ENCODE peak calls at places on chromosomes 13 and 19, in five cellular contexts. One of them, this sample, is unnamed. For H3K9me3, the result is how much of the 10 kb centered on the place peaks cover.

GRCh38 chr13:111344471-111345191 is 24.2 kb downstream of the TEX29 start:
- DNase-seq in cardiac muscle cell: peak
- DNase-seq in CD4-positive, CD25-positive, alpha-beta regulatory T cell: no peak
- DNase-seq in right lobe of liver: no peak
- DNase-seq in astrocyte: peak
- DNase-seq in this sample: peak

GRCh38 chr13:95155504-95155903 is 145.7 kb downstream of the ABCC4 start:
- DNase-seq in cardiac muscle cell: no peak
- DNase-seq in CD4-positive, CD25-positive, alpha-beta regulatory T cell: no peak
- DNase-seq in right lobe of liver: no peak
- DNase-seq in astrocyte: no peak
- DNase-seq in this sample: no peak

GRCh38 chr19:49591731-49592485 is 926 bp downstream of the PRR12 start:
- DNase-seq in cardiac muscle cell: peak
- DNase-seq in CD4-positive, CD25-positive, alpha-beta regulatory T cell: peak
- DNase-seq in right lobe of liver: peak
- DNase-seq in astrocyte: no peak
- DNase-seq in this sample: peak

GRCh38 chr19:17125052-17125727 is 49.6 kb downstream of the MYO9B start:
- DNase-seq in cardiac muscle cell: no peak
- DNase-seq in CD4-positive, CD25-positive, alpha-beta regulatory T cell: peak
- DNase-seq in right lobe of liver: no peak
- DNase-seq in astrocyte: peak
- DNase-seq in this sample: no peak

GRCh38 chr19:9709305-9709704 is 34.4 kb upstream of the ZNF562 start:
- DNase-seq in cardiac muscle cell: no peak
- DNase-seq in CD4-positive, CD25-positive, alpha-beta regulatory T cell: no peak
- DNase-seq in right lobe of liver: no peak
- DNase-seq in astrocyte: no peak
- DNase-seq in this sample: no peak

GRCh38 chr13:74444877-74445479 is 310.8 kb upstream of the KLF12 start:
- DNase-seq in cardiac muscle cell: no peak
- DNase-seq in CD4-positive, CD25-positive, alpha-beta regulatory T cell: no peak
- DNase-seq in right lobe of liver: no peak
- DNase-seq in astrocyte: peak
- DNase-seq in this sample: no peak

GRCh38 chr13:75481176-75482069 is 546 bp downstream of the TBC1D4 start:
- DNase-seq in cardiac muscle cell: peak
- DNase-seq in CD4-positive, CD25-positive, alpha-beta regulatory T cell: peak
- DNase-seq in right lobe of liver: peak
- DNase-seq in astrocyte: no peak
- DNase-seq in this sample: peak

GRCh38 chr19:41064974-41065569 is 23.2 kb upstream of the CYP2A13 start:
- DNase-seq in cardiac muscle cell: peak
- DNase-seq in CD4-positive, CD25-positive, alpha-beta regulatory T cell: peak
- DNase-seq in right lobe of liver: no peak
- DNase-seq in astrocyte: peak
- DNase-seq in this sample: no peak

GRCh38 chr13:64278493-64278892 is 2862.8 kb upstream of the PCDH20 start:
- DNase-seq in cardiac muscle cell: no peak
- DNase-seq in CD4-positive, CD25-positive, alpha-beta regulatory T cell: no peak
- DNase-seq in right lobe of liver: no peak
- DNase-seq in astrocyte: peak
- DNase-seq in this sample: no peak

GRCh38 chr13:79404361-79404760 is 1.7 kb downstream of the RBM26 start:
- DNase-seq in cardiac muscle cell: no peak
- DNase-seq in CD4-positive, CD25-positive, alpha-beta regulatory T cell: no peak
- DNase-seq in right lobe of liver: no peak
- DNase-seq in astrocyte: no peak
- DNase-seq in this sample: no peak

GRCh38 chr19:20414133-20414532 is 151.4 kb downstream of the ZNF737 start:
- DNase-seq in cardiac muscle cell: no peak
- DNase-seq in CD4-positive, CD25-positive, alpha-beta regulatory T cell: no peak
- DNase-seq in right lobe of liver: no peak
- DNase-seq in astrocyte: no peak
- DNase-seq in this sample: no peak

GRCh38 chr19:49592486-49593232 is 1.7 kb downstream of the PRR12 start:
- DNase-seq in cardiac muscle cell: peak
- DNase-seq in CD4-positive, CD25-positive, alpha-beta regulatory T cell: peak
- DNase-seq in right lobe of liver: no peak
- DNase-seq in astrocyte: no peak
- DNase-seq in this sample: no peak

GRCh38 chr13:107590556-107590955 is 624.8 kb downstream of the LIG4 start:
- DNase-seq in cardiac muscle cell: no peak
- DNase-seq in CD4-positive, CD25-positive, alpha-beta regulatory T cell: no peak
- DNase-seq in right lobe of liver: no peak
- DNase-seq in astrocyte: peak
- DNase-seq in this sample: no peak

GRCh38 chr19:38693380-38694223 is 46.2 kb downstream of the ACTN4 start:
- DNase-seq in cardiac muscle cell: no peak
- DNase-seq in CD4-positive, CD25-positive, alpha-beta regulatory T cell: peak
- DNase-seq in right lobe of liver: no peak
- DNase-seq in astrocyte: peak
- DNase-seq in this sample: peak

GRCh38 chr19:572891-573825 is 762 bp downstream of the BSG start:
- DNase-seq in cardiac muscle cell: peak
- DNase-seq in CD4-positive, CD25-positive, alpha-beta regulatory T cell: peak
- DNase-seq in right lobe of liver: peak
- DNase-seq in astrocyte: no peak
- DNase-seq in this sample: peak

GRCh38 chr19:23554548-23554947 is 132.5 kb downstream of the ZNF675 start:
- DNase-seq in cardiac muscle cell: no peak
- DNase-seq in CD4-positive, CD25-positive, alpha-beta regulatory T cell: no peak
- DNase-seq in right lobe of liver: no peak
- DNase-seq in astrocyte: no peak
- DNase-seq in this sample: no peak

GRCh38 chr19:10516671-10517286 is 468 bp downstream of the S1PR5 start:
- DNase-seq in cardiac muscle cell: no peak
- DNase-seq in CD4-positive, CD25-positive, alpha-beta regulatory T cell: no peak
- DNase-seq in right lobe of liver: no peak
- DNase-seq in astrocyte: no peak
- DNase-seq in this sample: no peak

GRCh38 chr13:53200498-53201453 is 172.2 kb downstream of the OLFM4 start:
- DNase-seq in cardiac muscle cell: peak
- DNase-seq in CD4-positive, CD25-positive, alpha-beta regulatory T cell: peak
- DNase-seq in right lobe of liver: peak
- DNase-seq in astrocyte: no peak
- DNase-seq in this sample: peak

GRCh38 chr19:3137139-3137538 is 1.3 kb downstream of the GNA15 start:
- DNase-seq in cardiac muscle cell: no peak
- DNase-seq in CD4-positive, CD25-positive, alpha-beta regulatory T cell: no peak
- DNase-seq in right lobe of liver: no peak
- DNase-seq in astrocyte: no peak
- DNase-seq in this sample: no peak

GRCh38 chr13:40681341-40682051 is 15.1 kb upstream of the FOXO1 start:
- DNase-seq in cardiac muscle cell: no peak
- DNase-seq in CD4-positive, CD25-positive, alpha-beta regulatory T cell: no peak
- DNase-seq in right lobe of liver: no peak
- DNase-seq in astrocyte: peak
- DNase-seq in this sample: no peak

GRCh38 chr13:95317037-95317989 is 16.1 kb upstream of the ABCC4 start:
- DNase-seq in cardiac muscle cell: no peak
- DNase-seq in CD4-positive, CD25-positive, alpha-beta regulatory T cell: no peak
- DNase-seq in right lobe of liver: no peak
- DNase-seq in astrocyte: peak
- DNase-seq in this sample: no peak

GRCh38 chr13:50892162-50892944 is 17.2 kb upstream of the RNASEH2B start:
- DNase-seq in cardiac muscle cell: no peak
- DNase-seq in CD4-positive, CD25-positive, alpha-beta regulatory T cell: peak
- DNase-seq in right lobe of liver: no peak
- DNase-seq in astrocyte: no peak
- DNase-seq in this sample: no peak

GRCh38 chr13:99376132-99376531 is 68.9 kb upstream of the GPR183 start:
- DNase-seq in cardiac muscle cell: no peak
- DNase-seq in CD4-positive, CD25-positive, alpha-beta regulatory T cell: no peak
- DNase-seq in right lobe of liver: peak
- DNase-seq in astrocyte: no peak
- DNase-seq in this sample: no peak

GRCh38 chr13:32139251-32139650 is 107.7 kb downstream of the FRY start:
- DNase-seq in cardiac muscle cell: no peak
- DNase-seq in CD4-positive, CD25-positive, alpha-beta regulatory T cell: no peak
- DNase-seq in right lobe of liver: no peak
- DNase-seq in astrocyte: no peak
- DNase-seq in this sample: no peak

GRCh38 chr19:898663-899062 is 5.4 kb downstream of the RNU6-9 start:
- DNase-seq in cardiac muscle cell: no peak
- DNase-seq in CD4-positive, CD25-positive, alpha-beta regulatory T cell: no peak
- DNase-seq in right lobe of liver: no peak
- DNase-seq in astrocyte: no peak
- DNase-seq in this sample: no peak

GRCh38 chr19:2254052-2254872 is 2.0 kb downstream of the JSRP1 start:
- DNase-seq in cardiac muscle cell: peak
- DNase-seq in CD4-positive, CD25-positive, alpha-beta regulatory T cell: no peak
- DNase-seq in right lobe of liver: no peak
- DNase-seq in astrocyte: no peak
- DNase-seq in this sample: no peak

GRCh38 chr13:37481005-37481857 is 117.3 kb downstream of the POSTN start:
- DNase-seq in cardiac muscle cell: no peak
- DNase-seq in CD4-positive, CD25-positive, alpha-beta regulatory T cell: no peak
- DNase-seq in right lobe of liver: no peak
- DNase-seq in astrocyte: peak
- DNase-seq in this sample: no peak

GRCh38 chr19:38666662-38667448 is 19.4 kb downstream of the ACTN4 start:
- DNase-seq in cardiac muscle cell: peak
- DNase-seq in CD4-positive, CD25-positive, alpha-beta regulatory T cell: peak
- DNase-seq in right lobe of liver: no peak
- DNase-seq in astrocyte: peak
- DNase-seq in this sample: no peak

GRCh38 chr19:18239303-18239702 is 13.1 kb upstream of the PDE4C start:
- DNase-seq in cardiac muscle cell: peak
- DNase-seq in CD4-positive, CD25-positive, alpha-beta regulatory T cell: no peak
- DNase-seq in right lobe of liver: no peak
- DNase-seq in astrocyte: no peak
- DNase-seq in this sample: no peak

GRCh38 chr13:31538067-31539042 is 201.0 kb upstream of the RXFP2 start:
- DNase-seq in cardiac muscle cell: peak
- DNase-seq in CD4-positive, CD25-positive, alpha-beta regulatory T cell: no peak
- DNase-seq in right lobe of liver: no peak
- DNase-seq in astrocyte: peak
- DNase-seq in this sample: no peak

GRCh38 chr19:18543814-18544475 is 572 bp upstream of the FKBP8 start:
- DNase-seq in cardiac muscle cell: peak
- DNase-seq in CD4-positive, CD25-positive, alpha-beta regulatory T cell: peak
- DNase-seq in right lobe of liver: peak
- DNase-seq in astrocyte: peak
- DNase-seq in this sample: peak

GRCh38 chr19:46720516-46721239 is 3.8 kb upstream of the PRKD2 start:
- DNase-seq in cardiac muscle cell: no peak
- DNase-seq in CD4-positive, CD25-positive, alpha-beta regulatory T cell: no peak
- DNase-seq in right lobe of liver: no peak
- DNase-seq in astrocyte: no peak
- DNase-seq in this sample: no peak

GRCh38 chr13:27372896-27373295 is 51.5 kb upstream of the GTF3A start:
- DNase-seq in cardiac muscle cell: peak
- DNase-seq in CD4-positive, CD25-positive, alpha-beta regulatory T cell: no peak
- DNase-seq in right lobe of liver: peak
- DNase-seq in astrocyte: no peak
- DNase-seq in this sample: no peak

GRCh38 chr13:112449545-112449930 is 73.4 kb downstream of the SPACA7 start:
- DNase-seq in cardiac muscle cell: no peak
- DNase-seq in CD4-positive, CD25-positive, alpha-beta regulatory T cell: no peak
- DNase-seq in right lobe of liver: no peak
- DNase-seq in astrocyte: no peak
- DNase-seq in this sample: peak

GRCh38 chr19:1245884-1246816 is 2.2 kb upstream of the MIDN start:
- DNase-seq in cardiac muscle cell: peak
- DNase-seq in CD4-positive, CD25-positive, alpha-beta regulatory T cell: no peak
- DNase-seq in right lobe of liver: peak
- DNase-seq in astrocyte: no peak
- DNase-seq in this sample: peak

GRCh38 chr19:56642711-56643459 is at the start of gene SMIM17:
- DNase-seq in cardiac muscle cell: no peak
- DNase-seq in CD4-positive, CD25-positive, alpha-beta regulatory T cell: no peak
- DNase-seq in right lobe of liver: no peak
- DNase-seq in astrocyte: no peak
- DNase-seq in this sample: no peak

GRCh38 chr19:56639217-56639616 is 3.7 kb upstream of the SMIM17 start:
- DNase-seq in cardiac muscle cell: peak
- DNase-seq in CD4-positive, CD25-positive, alpha-beta regulatory T cell: no peak
- DNase-seq in right lobe of liver: no peak
- DNase-seq in astrocyte: peak
- DNase-seq in this sample: no peak

GRCh38 chr19:56637976-56638555 is 4.9 kb upstream of the SMIM17 start:
- DNase-seq in cardiac muscle cell: peak
- DNase-seq in CD4-positive, CD25-positive, alpha-beta regulatory T cell: peak
- DNase-seq in right lobe of liver: peak
- DNase-seq in astrocyte: peak
- DNase-seq in this sample: peak

DNA sequence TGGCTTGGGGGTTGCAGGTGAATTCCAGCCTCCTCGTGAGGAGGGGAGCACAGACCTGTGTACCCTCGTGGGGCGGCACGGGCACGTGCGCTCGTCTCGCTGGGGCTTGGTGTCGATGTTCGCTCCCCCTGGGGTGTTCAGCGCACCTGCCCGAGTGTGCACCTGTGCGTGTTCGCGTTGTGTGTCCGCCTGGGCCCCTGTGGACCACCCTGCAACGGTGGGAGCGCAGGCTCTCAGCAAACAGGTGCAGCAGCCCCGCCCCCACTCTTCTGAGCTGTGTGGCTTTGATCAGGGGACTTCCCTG is 453 bp downstream of the SMIM17 start:
- DNase-seq in cardiac muscle cell: no peak
- DNase-seq in CD4-positive, CD25-positive, alpha-beta regulatory T cell: no peak
- DNase-seq in right lobe of liver: no peak
- DNase-seq in astrocyte: no peak
- DNase-seq in this sample: no peak
- H3K9me3 ChIP-seq in cardiac muscle cell: under half
- H3K9me3 ChIP-seq in CD4-positive, CD25-positive, alpha-beta regulatory T cell: half or more
- H3K9me3 ChIP-seq in right lobe of liver: under half
- H3K9me3 ChIP-seq in astrocyte: under half
- H3K9me3 ChIP-seq in this sample: half or more

GRCh38 chr19:36687214-36688056 is at the start of gene ZNF567:
- DNase-seq in cardiac muscle cell: peak
- DNase-seq in CD4-positive, CD25-positive, alpha-beta regulatory T cell: peak
- DNase-seq in right lobe of liver: peak
- DNase-seq in astrocyte: peak
- DNase-seq in this sample: peak
- H3K9me3 ChIP-seq in cardiac muscle cell: under half
- H3K9me3 ChIP-seq in CD4-positive, CD25-positive, alpha-beta regulatory T cell: under half
- H3K9me3 ChIP-seq in right lobe of liver: under half
- H3K9me3 ChIP-seq in astrocyte: under half
- H3K9me3 ChIP-seq in this sample: under half

DNA sequence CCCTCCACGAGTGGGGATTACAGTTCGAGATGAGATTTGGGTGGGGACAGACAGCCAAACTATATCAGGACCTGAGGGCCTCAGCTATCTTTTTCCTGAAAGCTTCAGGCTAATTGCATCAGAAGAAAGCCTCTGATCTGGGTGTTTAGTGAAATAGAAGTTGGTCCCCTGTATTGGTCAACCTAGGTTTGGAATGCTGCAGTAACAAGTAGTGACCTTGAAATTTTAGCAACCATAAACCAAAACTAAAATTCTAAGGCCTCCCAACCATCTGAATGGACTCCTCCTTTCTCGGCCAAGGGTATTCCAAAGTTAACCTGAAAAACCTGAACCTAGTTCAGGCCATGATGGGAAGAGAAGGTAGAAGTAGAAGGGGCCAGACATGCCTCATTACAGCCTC is 34.9 kb upstream of the OR10H1 start:
- DNase-seq in cardiac muscle cell: no peak
- DNase-seq in CD4-positive, CD25-positive, alpha-beta regulatory T cell: no peak
- DNase-seq in right lobe of liver: no peak
- DNase-seq in astrocyte: no peak
- DNase-seq in this sample: no peak
- H3K9me3 ChIP-seq in cardiac muscle cell: under half
- H3K9me3 ChIP-seq in CD4-positive, CD25-positive, alpha-beta regulatory T cell: under half
- H3K9me3 ChIP-seq in right lobe of liver: under half
- H3K9me3 ChIP-seq in astrocyte: under half
- H3K9me3 ChIP-seq in this sample: under half

GRCh38 chr19:15758379-15758778 is 20.6 kb downstream of the OR10H3 start:
- DNase-seq in cardiac muscle cell: no peak
- DNase-seq in CD4-positive, CD25-positive, alpha-beta regulatory T cell: no peak
- DNase-seq in right lobe of liver: no peak
- DNase-seq in astrocyte: no peak
- DNase-seq in this sample: no peak
- H3K9me3 ChIP-seq in cardiac muscle cell: under half
- H3K9me3 ChIP-seq in CD4-positive, CD25-positive, alpha-beta regulatory T cell: under half
- H3K9me3 ChIP-seq in right lobe of liver: under half
- H3K9me3 ChIP-seq in astrocyte: under half
- H3K9me3 ChIP-seq in this sample: under half